ENCODE peak calls at places on chromosomes 12 and 14, in five cellular contexts. A is esophagus muscularis mucosa; K is activated CD4-positive, alpha-beta T cell treated with anti-CD3 and anti-CD28 coated beads, Interleukin-2, amount 10 ng/mL, durations not matched to agents 7 days and 5 days; M is nucleus accumbens; E is germinal center. Z is an unnamed sample.

GRCh38 chr12:66742508-66743367 is 63.9 kb upstream of the GRIP1 start:
- DNase-seq in A (no peak), K (no peak), M (no peak), E (peak), Z (no peak)

GRCh38 chr12:19299765-19300164 is 139.5 kb upstream of the AEBP2 start:
- DNase-seq in A (no peak), K (no peak), M (no peak), E (no peak), Z (peak)

GRCh38 chr14:20857630-20858261 is 33.4 kb upstream of the RNASE3 start:
- DNase-seq in A (peak), K (peak), M (peak), E (peak), Z (peak)

GRCh38 chr12:130563322-130563721 is 152.8 kb downstream of the RIMBP2 start:
- DNase-seq in A (no peak), K (no peak), M (no peak), E (no peak), Z (no peak)

GRCh38 chr12:15154108-15154507 is 67.1 kb downstream of the RERG start:
- DNase-seq in A (no peak), K (no peak), M (no peak), E (no peak), Z (no peak)

GRCh38 chr14:86532219-86532618 is 1002.3 kb downstream of the FLRT2 start:
- DNase-seq in A (no peak), K (no peak), M (no peak), E (no peak), Z (peak)

GRCh38 chr12:56590237-56590830 is 39.8 kb downstream of the BAZ2A start:
- DNase-seq in A (no peak), K (peak), M (no peak), E (peak), Z (peak)

GRCh38 chr12:59182191-59182590 is 261.9 kb upstream of the LRIG3 start:
- DNase-seq in A (no peak), K (no peak), M (no peak), E (no peak), Z (peak)

GRCh38 chr14:74551903-74552371 is 58.4 kb downstream of the ISCA2 start:
- DNase-seq in A (no peak), K (no peak), M (peak), E (no peak), Z (no peak)

GRCh38 chr12:52266514-52266913 is 7.9 kb upstream of the KRT86 start:
- DNase-seq in A (no peak), K (no peak), M (no peak), E (no peak), Z (no peak)

GRCh38 chr12:122523846-122524718 is 2.7 kb downstream of the RSRC2 start:
- DNase-seq in A (no peak), K (no peak), M (no peak), E (no peak), Z (no peak)

GRCh38 chr14:55858604-55859003 is 259.6 kb upstream of the PELI2 start:
- DNase-seq in A (no peak), K (no peak), M (no peak), E (no peak), Z (no peak)

GRCh38 chr14:46048127-46048526 is 603.5 kb downstream of the RPL10L start:
- DNase-seq in A (no peak), K (no peak), M (no peak), E (no peak), Z (peak)

GRCh38 chr12:102216086-102216691 is 18.6 kb upstream of the PMCH start:
- DNase-seq in A (no peak), K (no peak), M (no peak), E (no peak), Z (peak)

Z was measured in brain microvascular endothelial cell.